ENCODE peak calls at places on chromosomes 6 and 20, in nine cellular contexts. T, I, U, J, X, Q, E, R and F are unnamed samples.
A peak's percentile ranks its signal among the peaks of the same experiment; 100 is the strongest.

GRCh38 chr6:15457903-15458530 is 204.8 kb downstream of the DTNBP1 start:
- DNase-seq in T (no peak), I (no peak), U (peak; percentile 7), J (no peak), X (no peak), Q (no peak), E (no peak), R (peak; percentile 39), F (no peak)

GRCh38 chr6:54448617-54449016 is 140.4 kb downstream of the TINAG start:
- DNase-seq in T (no peak), I (no peak), U (no peak), J (no peak), X (no peak), Q (no peak), E (no peak), R (no peak), F (no peak)

GRCh38 chr6:1838604-1839003 is 228.9 kb downstream of the FOXC1 start:
- DNase-seq in T (no peak), I (no peak), U (no peak), J (no peak), X (peak; percentile 45), Q (no peak), E (no peak), R (peak; percentile 5), F (no peak)

GRCh38 chr6:37081042-37081607 is 75.7 kb downstream of the FGD2 start:
- DNase-seq in T (no peak), I (no peak), U (no peak), J (no peak), X (no peak), Q (no peak), E (no peak), R (no peak), F (no peak)

GRCh38 chr20:44068311-44068710 is 118.7 kb downstream of the JPH2 start:
- DNase-seq in T (no peak), I (peak; percentile 38), U (no peak), J (no peak), X (no peak), Q (no peak), E (no peak), R (no peak), F (no peak)

GRCh38 chr6:145733770-145734169 is 1.6 kb downstream of the EPM2A start:
- DNase-seq in T (no peak), I (no peak), U (peak; percentile 5), J (no peak), X (no peak), Q (peak; percentile 5), E (no peak), R (no peak), F (no peak)

GRCh38 chr20:47278907-47279348 is 77.6 kb downstream of the ZMYND8 start:
- DNase-seq in T (no peak), I (no peak), U (no peak), J (no peak), X (no peak), Q (no peak), E (no peak), R (no peak), F (no peak)

GRCh38 chr6:138555294-138555988 is 56.1 kb upstream of the NHSL1 start:
- DNase-seq in T (no peak), I (no peak), U (peak; percentile 43), J (no peak), X (peak; percentile 24), Q (no peak), E (no peak), R (no peak), F (no peak)

GRCh38 chr20:15792855-15793254 is 780.4 kb downstream of the KIF16B start:
- DNase-seq in T (no peak), I (no peak), U (no peak), J (no peak), X (no peak), Q (no peak), E (no peak), R (no peak), F (no peak)

GRCh38 chr6:45637611-45638257 is 260.0 kb upstream of the SUPT3H start:
- DNase-seq in T (no peak), I (no peak), U (no peak), J (no peak), X (no peak), Q (no peak), E (no peak), R (no peak), F (no peak)

GRCh38 chr6:3157151-3157933 is at the start of gene TUBB2A:
- DNase-seq in T (peak; percentile 65), I (peak; percentile 89), U (peak; percentile 84), J (peak; percentile 82), X (peak; percentile 76), Q (peak; percentile 45), E (peak; percentile 74), R (peak; percentile 77), F (peak; percentile 90)

GRCh38 chr20:32535316-32535952 is 49.7 kb downstream of the NOL4L start:
- DNase-seq in T (no peak), I (no peak), U (peak; percentile 61), J (no peak), X (no peak), Q (peak; percentile 63), E (no peak), R (peak; percentile 59), F (peak; percentile 39)

GRCh38 chr6:145260491-145260890 is 474.8 kb downstream of the EPM2A start:
- DNase-seq in T (no peak), I (no peak), U (no peak), J (no peak), X (no peak), Q (no peak), E (no peak), R (no peak), F (no peak)

GRCh38 chr6:137099689-137100398 is 55.1 kb upstream of the IL20RA start:
- DNase-seq in T (no peak), I (no peak), U (no peak), J (no peak), X (no peak), Q (no peak), E (no peak), R (no peak), F (no peak)

GRCh38 chr20:45341939-45342862 is 6.0 kb downstream of the SDC4 start:
- DNase-seq in T (no peak), I (peak; percentile 70), U (no peak), J (no peak), X (peak; percentile 67), Q (no peak), E (peak; percentile 44), R (peak; percentile 32), F (no peak)

GRCh38 chr20:24694727-24695528 is 225.5 kb downstream of the SYNDIG1 start:
- DNase-seq in T (no peak), I (no peak), U (no peak), J (no peak), X (no peak), Q (no peak), E (no peak), R (no peak), F (no peak)

GRCh38 chr6:81911446-81911845 is 159.0 kb upstream of the TENT5A start:
- DNase-seq in T (no peak), I (no peak), U (no peak), J (no peak), X (no peak), Q (no peak), E (no peak), R (no peak), F (no peak)

GRCh38 chr6:15841937-15842698 is 179.3 kb upstream of the DTNBP1 start:
- DNase-seq in T (no peak), I (no peak), U (no peak), J (no peak), X (peak; percentile 15), Q (no peak), E (no peak), R (no peak), F (no peak)

GRCh38 chr6:133804263-133804662 is 84.7 kb upstream of the TCF21 start:
- DNase-seq in T (no peak), I (no peak), U (no peak), J (no peak), X (peak; percentile 92), Q (no peak), E (no peak), R (no peak), F (no peak)

GRCh38 chr20:62387219-62387913 is 463 bp downstream of the RPS21 start:
- DNase-seq in T (no peak), I (no peak), U (no peak), J (no peak), X (no peak), Q (no peak), E (no peak), R (no peak), F (no peak)

GRCh38 chr6:17281497-17282481 is 628 bp downstream of the RBM24 start:
- DNase-seq in T (no peak), I (peak; percentile 68), U (no peak), J (no peak), X (peak; percentile 15), Q (no peak), E (peak; percentile 25), R (no peak), F (no peak)

GRCh38 chr20:59835448-59836395 is 97.7 kb downstream of the SYCP2 start:
- DNase-seq in T (no peak), I (peak; percentile 80), U (no peak), J (no peak), X (peak; percentile 14), Q (peak; percentile 75), E (no peak), R (peak; percentile 82), F (no peak)

GRCh38 chr6:75098709-75099108 is 107.1 kb downstream of the COL12A1 start:
- DNase-seq in T (peak; percentile 43), I (no peak), U (no peak), J (no peak), X (peak; percentile 98), Q (no peak), E (no peak), R (no peak), F (no peak)

GRCh38 chr20:37976862-37977261 is 56.4 kb downstream of the TTI1 start:
- DNase-seq in T (no peak), I (no peak), U (peak; percentile 41), J (no peak), X (no peak), Q (no peak), E (no peak), R (no peak), F (no peak)

GRCh38 chr6:27630727-27631613 is 158.1 kb upstream of the ZNF184 start:
- DNase-seq in T (peak; percentile 48), I (peak; percentile 89), U (no peak), J (peak; percentile 24), X (peak; percentile 45), Q (peak; percentile 23), E (peak; percentile 50), R (peak; percentile 56), F (no peak)

GRCh38 chr6:168051648-168052047 is 27.4 kb downstream of the FRMD1 start:
- DNase-seq in T (no peak), I (no peak), U (no peak), J (no peak), X (no peak), Q (no peak), E (no peak), R (no peak), F (no peak)

GRCh38 chr6:158640519-158640918 is 4.0 kb downstream of the DYNLT1 start:
- DNase-seq in T (no peak), I (no peak), U (no peak), J (no peak), X (no peak), Q (no peak), E (no peak), R (no peak), F (no peak)

GRCh38 chr6:170076466-170077165 is 214.3 kb downstream of the DLL1 start:
- DNase-seq in T (no peak), I (peak; percentile 33), U (no peak), J (no peak), X (no peak), Q (no peak), E (no peak), R (no peak), F (no peak)

GRCh38 chr6:168916576-168917207 is 337.0 kb downstream of the THBS2 start:
- DNase-seq in T (no peak), I (no peak), U (no peak), J (no peak), X (peak; percentile 86), Q (no peak), E (no peak), R (no peak), F (no peak)